ENCODE peak calls at places on chromosome 9, in seven cellular contexts. R, N, B, W, Q, Y and S are unnamed samples.

GRCh38 chr9:69180670-69181069 is 6.6 kb downstream of the TJP2 start:
- DNase-seq in R (peak; percentile 88), N (peak; percentile 89), B (no peak), W (peak; percentile 80), Q (peak; percentile 99), Y (no peak), S (peak; percentile 91)

GRCh38 chr9:7570107-7570720 is 229.4 kb downstream of the DMAC1 start:
- DNase-seq in R (peak; percentile 100), N (peak; percentile 7), B (no peak), W (peak; percentile 6), Q (peak; percentile 51), Y (peak; percentile 61), S (peak; percentile 29)

GRCh38 chr9:21395778-21396717 is 10.8 kb upstream of the IFNA2 start:
- DNase-seq in R (peak; percentile 74), N (peak; percentile 17), B (peak; percentile 93), W (no peak), Q (peak; percentile 36), Y (peak; percentile 91), S (no peak)

GRCh38 chr9:138022121-138022741 is 144.6 kb downstream of the CACNA1B start:
- DNase-seq in R (peak; percentile 2), N (no peak), B (peak; percentile 70), W (no peak), Q (no peak), Y (peak; percentile 51), S (no peak)

GRCh38 chr9:98380065-98380681 is 124.7 kb upstream of the TBC1D2 start:
- DNase-seq in R (no peak), N (peak; percentile 38), B (no peak), W (no peak), Q (peak; percentile 47), Y (peak; percentile 29), S (no peak)

GRCh38 chr9:15469406-15469805 is 41.4 kb downstream of the PSIP1 start:
- DNase-seq in R (no peak), N (no peak), B (no peak), W (no peak), Q (no peak), Y (no peak), S (no peak)

GRCh38 chr9:128340691-128341434 is 536 bp downstream of the SLC27A4 start:
- DNase-seq in R (peak; percentile 45), N (no peak), B (no peak), W (no peak), Q (peak; percentile 11), Y (peak; percentile 40), S (no peak)

GRCh38 chr9:84278131-84278530 is 62.4 kb downstream of the SLC28A3 start:
- DNase-seq in R (no peak), N (peak; percentile 39), B (no peak), W (no peak), Q (peak; percentile 48), Y (no peak), S (no peak)

GRCh38 chr9:133931059-133931458 is 61.1 kb downstream of the VAV2 start:
- DNase-seq in R (no peak), N (no peak), B (no peak), W (no peak), Q (no peak), Y (no peak), S (no peak)

GRCh38 chr9:137027369-137028012 is 546 bp downstream of the ABCA2 start:
- DNase-seq in R (no peak), N (no peak), B (no peak), W (no peak), Q (peak; percentile 21), Y (peak; percentile 56), S (no peak)

GRCh38 chr9:61666310-61666709 is 476.5 kb downstream of the SPATA31A7 start:
- DNase-seq in R (no peak), N (no peak), B (peak; percentile 56), W (no peak), Q (no peak), Y (no peak), S (no peak)

GRCh38 chr9:114827658-114828360 is 22.0 kb upstream of the TNFSF15 start:
- DNase-seq in R (no peak), N (no peak), B (no peak), W (no peak), Q (no peak), Y (no peak), S (no peak)

GRCh38 chr9:135144581-135145108 is 57.2 kb downstream of the OLFM1 start:
- DNase-seq in R (no peak), N (no peak), B (no peak), W (no peak), Q (no peak), Y (no peak), S (no peak)

GRCh38 chr9:89481161-89481915 is 16.6 kb downstream of the SEMA4D start:
- DNase-seq in R (no peak), N (no peak), B (peak; percentile 79), W (no peak), Q (no peak), Y (no peak), S (no peak)

GRCh38 chr9:72772641-72773040 is 180.2 kb downstream of the ALDH1A1 start:
- DNase-seq in R (no peak), N (no peak), B (no peak), W (no peak), Q (peak; percentile 6), Y (no peak), S (no peak)

GRCh38 chr9:15238646-15239045 is 68.4 kb downstream of the TTC39B start:
- DNase-seq in R (no peak), N (no peak), B (no peak), W (no peak), Q (no peak), Y (no peak), S (no peak)

GRCh38 chr9:4575997-4576396 is 85.7 kb downstream of the SLC1A1 start:
- DNase-seq in R (peak; percentile 91), N (no peak), B (no peak), W (no peak), Q (no peak), Y (no peak), S (no peak)

GRCh38 chr9:27117489-27118135 is 8.6 kb downstream of the TEK start:
- DNase-seq in R (no peak), N (no peak), B (peak; percentile 91), W (no peak), Q (peak; percentile 97), Y (no peak), S (no peak)

GRCh38 chr9:69443178-69443577 is 118.2 kb downstream of the ENTREP1 start:
- DNase-seq in R (no peak), N (no peak), B (no peak), W (no peak), Q (no peak), Y (no peak), S (no peak)

GRCh38 chr9:112532427-112532826 is 45.8 kb downstream of the KIAA1958 start:
- DNase-seq in R (peak; percentile 20), N (no peak), B (no peak), W (peak; percentile 4), Q (no peak), Y (no peak), S (no peak)

GRCh38 chr9:91495450-91495849 is 71.8 kb upstream of the NFIL3 start:
- DNase-seq in R (no peak), N (peak; percentile 85), B (no peak), W (no peak), Q (no peak), Y (no peak), S (no peak)

GRCh38 chr9:106784076-106784475 is 78.9 kb upstream of the ZNF462 start:
- DNase-seq in R (no peak), N (peak; percentile 16), B (no peak), W (no peak), Q (no peak), Y (no peak), S (no peak)

GRCh38 chr9:128439273-128439672 is 16.5 kb upstream of the ODF2 start:
- DNase-seq in R (no peak), N (no peak), B (no peak), W (no peak), Q (no peak), Y (no peak), S (no peak)

GRCh38 chr9:138082918-138083636 is 205.5 kb downstream of the CACNA1B start:
- DNase-seq in R (no peak), N (no peak), B (peak; percentile 72), W (no peak), Q (no peak), Y (no peak), S (no peak)